ENCODE peak calls at places on chromosome 4, in eight cellular contexts. V, E, Y, Z, G, X, U and L are unnamed samples.

GRCh38 chr4:138870739-138871633 is 144.6 kb upstream of the NOCT start:
- DNase-seq in V (peak), E (peak), Y (no peak), Z (peak), G (peak), X (peak), U (peak), L (peak)

GRCh38 chr4:88006956-88007303 is 505 bp upstream of the PKD2 start:
- DNase-seq in V (no peak), E (no peak), Y (no peak), Z (no peak), G (peak), X (no peak), U (no peak), L (peak)

GRCh38 chr4:67394771-67395310 is 150.5 kb downstream of the CENPC start:
- DNase-seq in V (no peak), E (no peak), Y (no peak), Z (no peak), G (no peak), X (no peak), U (no peak), L (no peak)

GRCh38 chr4:122151982-122152698 is at the start of gene BLTP1:
- DNase-seq in V (peak), E (peak), Y (peak), Z (peak), G (peak), X (peak), U (peak), L (peak)

GRCh38 chr4:171876636-171877035 is 63.4 kb downstream of the GALNTL6 start:
- DNase-seq in V (no peak), E (no peak), Y (no peak), Z (no peak), G (no peak), X (no peak), U (no peak), L (no peak)

GRCh38 chr4:143320113-143320512 is 16.6 kb upstream of the GAB1 start:
- DNase-seq in V (no peak), E (no peak), Y (no peak), Z (no peak), G (no peak), X (no peak), U (no peak), L (no peak)

GRCh38 chr4:55458611-55459010 is 62.9 kb downstream of the TMEM165 start:
- DNase-seq in V (no peak), E (peak), Y (no peak), Z (no peak), G (no peak), X (no peak), U (no peak), L (no peak)

GRCh38 chr4:79864470-79865190 is 208.4 kb downstream of the ANTXR2 start:
- DNase-seq in V (no peak), E (no peak), Y (no peak), Z (no peak), G (no peak), X (no peak), U (no peak), L (no peak)

GRCh38 chr4:185464887-185465286 is 6.6 kb downstream of the CCDC110 start:
- DNase-seq in V (no peak), E (no peak), Y (no peak), Z (no peak), G (no peak), X (no peak), U (no peak), L (no peak)

GRCh38 chr4:56728512-56728911 is 47.4 kb upstream of the HOPX start:
- DNase-seq in V (no peak), E (peak), Y (no peak), Z (peak), G (no peak), X (peak), U (no peak), L (no peak)

GRCh38 chr4:114287079-114287696 is 307.7 kb upstream of the ARSJ start:
- DNase-seq in V (no peak), E (no peak), Y (no peak), Z (no peak), G (no peak), X (peak), U (no peak), L (no peak)

GRCh38 chr4:128354205-128354821 is 66.7 kb upstream of the PGRMC2 start:
- DNase-seq in V (no peak), E (peak), Y (no peak), Z (peak), G (peak), X (no peak), U (no peak), L (no peak)

GRCh38 chr4:118307619-118308018 is 45.2 kb downstream of the PRSS12 start:
- DNase-seq in V (no peak), E (no peak), Y (no peak), Z (no peak), G (no peak), X (no peak), U (no peak), L (no peak)

GRCh38 chr4:141174457-141174856 is 41.2 kb upstream of the RNF150 start:
- DNase-seq in V (no peak), E (no peak), Y (no peak), Z (no peak), G (no peak), X (no peak), U (no peak), L (peak)

GRCh38 chr4:26204911-26205368 is 115.9 kb upstream of the RBPJ start:
- DNase-seq in V (peak), E (no peak), Y (no peak), Z (no peak), G (peak), X (no peak), U (no peak), L (no peak)

GRCh38 chr4:113186960-113187757 is 137.7 kb downstream of the ANK2 start:
- DNase-seq in V (no peak), E (no peak), Y (no peak), Z (no peak), G (no peak), X (no peak), U (no peak), L (no peak)

GRCh38 chr4:7571736-7572135 is 137.0 kb upstream of the PSAPL1 start:
- DNase-seq in V (no peak), E (no peak), Y (no peak), Z (no peak), G (no peak), X (no peak), U (no peak), L (no peak)

GRCh38 chr4:53478671-53479456 is 101.4 kb downstream of the FIP1L1 start:
- DNase-seq in V (no peak), E (peak), Y (no peak), Z (peak), G (no peak), X (no peak), U (no peak), L (no peak)

GRCh38 chr4:181939199-181939945 is 303.8 kb upstream of the TENM3 start:
- DNase-seq in V (no peak), E (peak), Y (no peak), Z (peak), G (peak), X (no peak), U (no peak), L (no peak)

GRCh38 chr4:8818063-8818881 is 53.4 kb downstream of the HMX1 start:
- DNase-seq in V (no peak), E (no peak), Y (no peak), Z (no peak), G (no peak), X (peak), U (no peak), L (no peak)

GRCh38 chr4:52937829-52938228 is 75.7 kb downstream of the RASL11B start:
- DNase-seq in V (no peak), E (no peak), Y (no peak), Z (no peak), G (no peak), X (no peak), U (no peak), L (no peak)

GRCh38 chr4:169152899-169153298 is 117.9 kb downstream of the SH3RF1 start:
- DNase-seq in V (no peak), E (no peak), Y (no peak), Z (no peak), G (peak), X (no peak), U (no peak), L (no peak)

GRCh38 chr4:189420488-189420887 is 520.2 kb upstream of the FRG1 start:
- DNase-seq in V (no peak), E (no peak), Y (no peak), Z (no peak), G (no peak), X (no peak), U (no peak), L (no peak)

GRCh38 chr4:103996059-103996458 is 276.3 kb upstream of the TACR3 start:
- DNase-seq in V (no peak), E (no peak), Y (no peak), Z (peak), G (peak), X (no peak), U (no peak), L (no peak)

GRCh38 chr4:52982246-52982950 is 120.3 kb downstream of the RASL11B start:
- DNase-seq in V (no peak), E (peak), Y (no peak), Z (peak), G (peak), X (no peak), U (no peak), L (peak)

GRCh38 chr4:37758226-37758625 is 68.3 kb upstream of the PGM2 start:
- DNase-seq in V (no peak), E (peak), Y (peak), Z (peak), G (no peak), X (no peak), U (no peak), L (peak)

GRCh38 chr4:180615746-180616145 is 1627.5 kb upstream of the TENM3 start:
- DNase-seq in V (no peak), E (no peak), Y (no peak), Z (no peak), G (peak), X (no peak), U (no peak), L (no peak)

GRCh38 chr4:90219822-90220221 is 92.6 kb downstream of the CCSER1 start:
- DNase-seq in V (no peak), E (no peak), Y (no peak), Z (no peak), G (no peak), X (no peak), U (peak), L (no peak)

GRCh38 chr4:80963051-80963450 is 67.5 kb upstream of the BMP3 start:
- DNase-seq in V (no peak), E (peak), Y (no peak), Z (no peak), G (no peak), X (no peak), U (no peak), L (no peak)

GRCh38 chr4:150261571-150261970 is 183.3 kb downstream of the DCLK2 start:
- DNase-seq in V (no peak), E (no peak), Y (no peak), Z (no peak), G (no peak), X (no peak), U (no peak), L (no peak)

GRCh38 chr4:3204021-3204431 is 44.9 kb upstream of the MSANTD1 start:
- DNase-seq in V (peak), E (peak), Y (no peak), Z (peak), G (no peak), X (no peak), U (no peak), L (no peak)

GRCh38 chr4:55509272-55509671 is 37.4 kb downstream of the CLOCK start:
- DNase-seq in V (no peak), E (peak), Y (no peak), Z (no peak), G (peak), X (no peak), U (no peak), L (no peak)

GRCh38 chr4:2871911-2872310 is 28.3 kb downstream of the ADD1 start:
- DNase-seq in V (no peak), E (no peak), Y (no peak), Z (no peak), G (no peak), X (no peak), U (no peak), L (peak)

GRCh38 chr4:136495076-136495475 is 1037.2 kb downstream of the PCDH18 start:
- DNase-seq in V (no peak), E (no peak), Y (no peak), Z (no peak), G (no peak), X (no peak), U (no peak), L (no peak)

GRCh38 chr4:48635310-48635709 is 144.8 kb downstream of the FRYL start:
- DNase-seq in V (no peak), E (peak), Y (no peak), Z (no peak), G (peak), X (no peak), U (no peak), L (peak)

GRCh38 chr4:40246547-40246900 is 49.7 kb downstream of the RHOH start:
- DNase-seq in V (no peak), E (no peak), Y (no peak), Z (no peak), G (no peak), X (no peak), U (no peak), L (no peak)

GRCh38 chr4:25993564-25994185 is 79.7 kb downstream of the SMIM20 start:
- DNase-seq in V (peak), E (peak), Y (no peak), Z (peak), G (peak), X (no peak), U (peak), L (peak)

DNA sequence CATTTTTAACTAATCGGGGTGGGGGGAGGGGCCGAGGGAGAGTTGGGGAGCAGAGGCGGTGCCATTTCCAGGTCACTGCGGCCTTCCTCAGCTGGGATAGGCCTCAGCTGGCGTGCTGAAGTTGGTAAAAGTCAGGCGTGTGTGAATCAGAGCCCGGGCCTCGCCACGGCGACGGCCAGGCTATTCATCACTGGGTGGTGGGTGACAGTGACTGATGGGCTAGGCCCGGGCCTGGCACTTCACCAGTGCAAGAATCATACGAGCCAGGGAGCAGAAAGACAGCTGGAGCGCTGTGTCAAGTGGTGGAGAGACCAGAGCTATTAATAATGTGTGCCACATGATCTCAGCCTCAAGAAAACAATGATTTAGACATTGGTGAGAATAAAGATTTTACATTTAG is 174.2 kb downstream of the NKX6-1 start:
- DNase-seq in V (peak), E (no peak), Y (no peak), Z (no peak), G (no peak), X (no peak), U (no peak), L (no peak)
- H3K4me3 ChIP-seq in V (no peak), E (no peak), Y (no peak), Z (no peak), G (no peak), X (no peak), U (no peak), L (no peak)

GRCh38 chr4:142265946-142266345 is 580.2 kb downstream of the INPP4B start:
- DNase-seq in V (no peak), E (no peak), Y (no peak), Z (no peak), G (no peak), X (no peak), U (no peak), L (no peak)
- H3K4me3 ChIP-seq in V (peak), E (no peak), Y (peak), Z (no peak), G (no peak), X (no peak), U (no peak), L (no peak)

GRCh38 chr4:76896048-76896447 is 1.9 kb downstream of the SOWAHB start:
- DNase-seq in V (no peak), E (no peak), Y (no peak), Z (no peak), G (no peak), X (no peak), U (no peak), L (no peak)
- H3K4me3 ChIP-seq in V (no peak), E (no peak), Y (no peak), Z (no peak), G (no peak), X (no peak), U (no peak), L (no peak)

DNA sequence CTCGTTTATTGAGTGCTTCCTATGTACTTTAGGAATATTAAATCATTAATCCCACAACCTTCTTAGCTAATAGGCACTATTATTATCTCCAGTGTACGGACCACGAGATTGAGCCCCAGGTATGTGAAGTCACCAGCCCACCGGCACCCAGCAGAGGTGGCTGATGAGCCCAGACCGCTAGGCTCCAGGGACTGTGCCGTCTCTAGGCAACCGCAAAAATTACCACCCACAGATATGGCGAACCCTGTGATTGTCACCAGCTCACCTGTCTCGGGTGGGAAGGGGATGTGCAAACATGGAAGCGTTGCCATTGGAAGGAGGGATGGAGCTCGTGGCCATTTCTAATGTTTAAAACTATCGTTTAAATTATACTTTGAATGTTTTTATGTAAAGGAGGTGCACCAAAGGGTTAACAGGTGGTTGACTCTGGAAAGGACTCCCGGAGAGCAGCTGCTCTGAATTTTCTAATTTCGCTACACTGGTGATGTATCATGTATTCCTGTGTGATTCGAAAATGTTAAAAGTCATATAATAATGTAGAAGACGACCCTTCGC is 21.0 kb upstream of the JAKMIP1 start:
- DNase-seq in V (no peak), E (no peak), Y (no peak), Z (no peak), G (peak), X (no peak), U (no peak), L (no peak)
- H3K4me3 ChIP-seq in V (peak), E (no peak), Y (peak), Z (no peak), G (no peak), X (no peak), U (no peak), L (no peak)

DNA sequence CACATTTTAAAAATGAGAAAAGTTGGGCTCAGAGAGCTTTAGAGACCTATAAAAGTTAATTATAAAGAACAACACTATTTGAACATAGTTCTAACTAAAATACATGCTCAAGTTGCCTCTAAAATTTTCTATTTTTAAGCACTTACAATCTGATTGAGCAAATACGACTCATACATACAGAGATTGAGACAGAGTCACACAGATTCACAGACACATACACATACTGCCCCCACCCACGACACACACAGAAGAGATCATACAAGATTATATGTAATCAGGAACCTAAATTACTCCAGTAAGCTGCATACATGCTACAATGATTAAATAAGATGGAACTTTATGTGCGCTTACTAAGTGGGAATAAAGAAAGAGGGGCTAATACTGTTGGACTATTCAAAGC is 2.7 kb upstream of the ASB5 start:
- DNase-seq in V (no peak), E (peak), Y (no peak), Z (no peak), G (no peak), X (no peak), U (no peak), L (no peak)
- H3K4me3 ChIP-seq in V (peak), E (peak), Y (no peak), Z (no peak), G (no peak), X (no peak), U (no peak), L (no peak)